ENCODE peak calls at places on chromosomes 16 and 17, in nine cellular contexts. One of them, this sample, is unnamed.
A peak's percentile ranks its signal among the peaks of the same experiment; 100 is the strongest.

GRCh38 chr17:27609606-27610303 is 21.2 kb upstream of the LGALS9 start:
- DNase-seq in ELR: peak; percentile 56
- DNase-seq in amygdala: no peak
- DNase-seq in H54: peak; percentile 42
- DNase-seq in GM12865: peak; percentile 50
- DNase-seq in caudate nucleus: peak; percentile 6
- DNase-seq in stimulated activated CD8-positive, alpha-beta memory T cell treated with anti-CD3 and anti-CD28 coated beads, Interleukin-2, amount 100 ng/mL, for 1 hour: no peak
- DNase-seq in hypothalamus: no peak
- DNase-seq in AG09319: peak; percentile 8
- DNase-seq in this sample: no peak

GRCh38 chr17:5587431-5588032 is 3.2 kb upstream of the NLRP1 start:
- DNase-seq in caudate nucleus: peak; percentile 21
- DNase-seq in hypothalamus: no peak
- DNase-seq in stimulated activated CD8-positive, alpha-beta memory T cell treated with anti-CD3 and anti-CD28 coated beads, Interleukin-2, amount 100 ng/mL, for 1 hour: peak; percentile 14
- DNase-seq in amygdala: no peak
- DNase-seq in AG09319: no peak
- DNase-seq in GM12865: peak; percentile 73
- DNase-seq in ELR: peak; percentile 82
- DNase-seq in H54: peak; percentile 53
- DNase-seq in this sample: peak; percentile 83

GRCh38 chr16:85661131-85662035 is 27.4 kb downstream of the GINS2 start:
- DNase-seq in amygdala: no peak
- DNase-seq in AG09319: no peak
- DNase-seq in hypothalamus: no peak
- DNase-seq in GM12865: no peak
- DNase-seq in H54: no peak
- DNase-seq in caudate nucleus: no peak
- DNase-seq in ELR: no peak
- DNase-seq in stimulated activated CD8-positive, alpha-beta memory T cell treated with anti-CD3 and anti-CD28 coated beads, Interleukin-2, amount 100 ng/mL, for 1 hour: no peak
- DNase-seq in this sample: no peak

GRCh38 chr16:1297413-1297773 is 12.0 kb upstream of the UBE2I start:
- DNase-seq in stimulated activated CD8-positive, alpha-beta memory T cell treated with anti-CD3 and anti-CD28 coated beads, Interleukin-2, amount 100 ng/mL, for 1 hour: no peak
- DNase-seq in caudate nucleus: no peak
- DNase-seq in GM12865: no peak
- DNase-seq in ELR: no peak
- DNase-seq in H54: no peak
- DNase-seq in AG09319: no peak
- DNase-seq in amygdala: no peak
- DNase-seq in hypothalamus: no peak
- DNase-seq in this sample: no peak

GRCh38 chr17:80408872-80409271 is 6.1 kb upstream of the ENDOV start:
- DNase-seq in caudate nucleus: no peak
- DNase-seq in H54: no peak
- DNase-seq in AG09319: no peak
- DNase-seq in ELR: peak; percentile 31
- DNase-seq in GM12865: no peak
- DNase-seq in hypothalamus: no peak
- DNase-seq in amygdala: no peak
- DNase-seq in stimulated activated CD8-positive, alpha-beta memory T cell treated with anti-CD3 and anti-CD28 coated beads, Interleukin-2, amount 100 ng/mL, for 1 hour: no peak
- DNase-seq in this sample: no peak

GRCh38 chr16:2752850-2753522 is 548 bp downstream of the SRRM2 start:
- DNase-seq in hypothalamus: no peak
- DNase-seq in H54: peak; percentile 85
- DNase-seq in stimulated activated CD8-positive, alpha-beta memory T cell treated with anti-CD3 and anti-CD28 coated beads, Interleukin-2, amount 100 ng/mL, for 1 hour: no peak
- DNase-seq in caudate nucleus: peak; percentile 87
- DNase-seq in AG09319: peak; percentile 56
- DNase-seq in amygdala: peak; percentile 75
- DNase-seq in ELR: peak; percentile 79
- DNase-seq in GM12865: peak; percentile 89
- DNase-seq in this sample: peak; percentile 58

GRCh38 chr16:88503374-88503770 is 50.3 kb downstream of the ZFPM1 start:
- DNase-seq in AG09319: no peak
- DNase-seq in amygdala: no peak
- DNase-seq in caudate nucleus: no peak
- DNase-seq in stimulated activated CD8-positive, alpha-beta memory T cell treated with anti-CD3 and anti-CD28 coated beads, Interleukin-2, amount 100 ng/mL, for 1 hour: no peak
- DNase-seq in GM12865: no peak
- DNase-seq in H54: no peak
- DNase-seq in ELR: peak; percentile 23
- DNase-seq in hypothalamus: no peak
- DNase-seq in this sample: no peak

GRCh38 chr17:21297026-21297520 is 12.6 kb downstream of the MAP2K3 start:
- DNase-seq in H54: no peak
- DNase-seq in AG09319: no peak
- DNase-seq in caudate nucleus: no peak
- DNase-seq in amygdala: no peak
- DNase-seq in ELR: no peak
- DNase-seq in GM12865: no peak
- DNase-seq in hypothalamus: no peak
- DNase-seq in stimulated activated CD8-positive, alpha-beta memory T cell treated with anti-CD3 and anti-CD28 coated beads, Interleukin-2, amount 100 ng/mL, for 1 hour: no peak
- DNase-seq in this sample: no peak

GRCh38 chr16:54171855-54172537 is 114.6 kb downstream of the IRX3 start:
- DNase-seq in GM12865: no peak
- DNase-seq in amygdala: no peak
- DNase-seq in AG09319: peak; percentile 51
- DNase-seq in hypothalamus: no peak
- DNase-seq in H54: no peak
- DNase-seq in stimulated activated CD8-positive, alpha-beta memory T cell treated with anti-CD3 and anti-CD28 coated beads, Interleukin-2, amount 100 ng/mL, for 1 hour: no peak
- DNase-seq in caudate nucleus: no peak
- DNase-seq in ELR: no peak
- DNase-seq in this sample: no peak

GRCh38 chr16:3756113-3756512 is 38.8 kb upstream of the TRAP1 start:
- DNase-seq in GM12865: no peak
- DNase-seq in H54: no peak
- DNase-seq in hypothalamus: no peak
- DNase-seq in ELR: no peak
- DNase-seq in caudate nucleus: no peak
- DNase-seq in AG09319: no peak
- DNase-seq in stimulated activated CD8-positive, alpha-beta memory T cell treated with anti-CD3 and anti-CD28 coated beads, Interleukin-2, amount 100 ng/mL, for 1 hour: no peak
- DNase-seq in amygdala: no peak
- DNase-seq in this sample: no peak

GRCh38 chr17:77738666-77739531 is 219.6 kb upstream of the TNRC6C start:
- DNase-seq in H54: no peak
- DNase-seq in stimulated activated CD8-positive, alpha-beta memory T cell treated with anti-CD3 and anti-CD28 coated beads, Interleukin-2, amount 100 ng/mL, for 1 hour: no peak
- DNase-seq in ELR: no peak
- DNase-seq in hypothalamus: no peak
- DNase-seq in amygdala: no peak
- DNase-seq in caudate nucleus: no peak
- DNase-seq in GM12865: no peak
- DNase-seq in AG09319: no peak
- DNase-seq in this sample: no peak